ENCODE peak calls at places on chromosomes 6 and 20, in nine cellular contexts. O is CD8-positive, alpha-beta T cell; C is adrenal gland; M is left ventricle myocardium inferior; S is A549; W is cardiac fibroblast; N is uterus; F is transverse colon; T is fibroblast of the aortic adventitia. K is an unnamed sample.

GRCh38 chr20:38932457-38933120 is 6.4 kb downstream of the FAM83D start:
- DNase-seq in O (no peak), C (no peak), M (no peak), S (no peak), W (peak), N (no peak), F (no peak), T (peak), K (no peak)

GRCh38 chr20:44410583-44411019 is 55.1 kb downstream of the HNF4A start:
- DNase-seq in O (no peak), C (no peak), M (no peak), S (no peak), W (no peak), N (no peak), F (no peak), T (no peak), K (no peak)

GRCh38 chr6:20707166-20707485 is 172.9 kb downstream of the CDKAL1 start:
- DNase-seq in O (no peak), C (no peak), M (no peak), S (peak), W (no peak), N (no peak), F (no peak), T (no peak), K (no peak)

GRCh38 chr6:37724530-37725220 is 27.0 kb upstream of the MDGA1 start:
- DNase-seq in O (no peak), C (no peak), M (no peak), S (no peak), W (no peak), N (no peak), F (no peak), T (no peak), K (no peak)

GRCh38 chr20:34771680-34772081 is 53.8 kb downstream of the NCOA6 start:
- DNase-seq in O (no peak), C (no peak), M (no peak), S (no peak), W (no peak), N (no peak), F (no peak), T (no peak), K (no peak)

GRCh38 chr20:44134897-44135810 is 51.8 kb downstream of the JPH2 start:
- DNase-seq in O (no peak), C (no peak), M (no peak), S (no peak), W (no peak), N (no peak), F (no peak), T (no peak), K (no peak)

GRCh38 chr20:45872626-45873025 is 8.4 kb upstream of the ZSWIM1 start:
- DNase-seq in O (no peak), C (no peak), M (no peak), S (no peak), W (no peak), N (no peak), F (no peak), T (no peak), K (no peak)

GRCh38 chr6:143536461-143536865 is 24.9 kb upstream of the FUCA2 start:
- DNase-seq in O (no peak), C (no peak), M (peak), S (peak), W (peak), N (no peak), F (peak), T (peak), K (peak)

GRCh38 chr20:49696594-49696993 is 17.1 kb downstream of the B4GALT5 start:
- DNase-seq in O (no peak), C (no peak), M (no peak), S (no peak), W (no peak), N (no peak), F (no peak), T (no peak), K (no peak)

GRCh38 chr6:3377536-3378397 is 79.1 kb downstream of the SLC22A23 start:
- DNase-seq in O (no peak), C (no peak), M (no peak), S (no peak), W (peak), N (no peak), F (no peak), T (no peak), K (peak)

GRCh38 chr6:125300992-125301434 is 754 bp downstream of the HDDC2 start:
- DNase-seq in O (no peak), C (no peak), M (no peak), S (no peak), W (peak), N (no peak), F (no peak), T (peak), K (no peak)

GRCh38 chr6:76861403-76861802 is 601.9 kb downstream of the HTR1B start:
- DNase-seq in O (no peak), C (peak), M (no peak), S (peak), W (peak), N (no peak), F (no peak), T (no peak), K (no peak)

GRCh38 chr6:152034631-152035030 is 227.1 kb downstream of the ESR1 start:
- DNase-seq in O (no peak), C (no peak), M (no peak), S (no peak), W (no peak), N (no peak), F (no peak), T (no peak), K (no peak)

GRCh38 chr6:157236040-157236725 is 87.1 kb downstream of the TMEM242 start:
- DNase-seq in O (no peak), C (no peak), M (no peak), S (no peak), W (no peak), N (no peak), F (no peak), T (no peak), K (no peak)

GRCh38 chr6:31175961-31176360 is 5.5 kb upstream of the POU5F1 start:
- DNase-seq in O (no peak), C (no peak), M (no peak), S (no peak), W (peak), N (no peak), F (no peak), T (peak), K (no peak)

GRCh38 chr6:88538130-88538706 is 372.1 kb upstream of the CNR1 start:
- DNase-seq in O (no peak), C (no peak), M (no peak), S (no peak), W (peak), N (no peak), F (no peak), T (no peak), K (no peak)

GRCh38 chr20:10217517-10218410 is 866 bp upstream of the SNAP25 start:
- DNase-seq in O (no peak), C (peak), M (no peak), S (peak), W (peak), N (peak), F (peak), T (peak), K (no peak)

GRCh38 chr6:106287215-106287614 is 38.3 kb downstream of the ATG5 start:
- DNase-seq in O (no peak), C (no peak), M (no peak), S (no peak), W (no peak), N (no peak), F (no peak), T (no peak), K (no peak)

GRCh38 chr20:16542477-16542876 is 30.8 kb downstream of the KIF16B start:
- DNase-seq in O (no peak), C (no peak), M (no peak), S (no peak), W (no peak), N (no peak), F (no peak), T (no peak), K (no peak)

GRCh38 chr20:41218466-41218865 is 81.1 kb downstream of the PLCG1 start:
- DNase-seq in O (no peak), C (no peak), M (no peak), S (no peak), W (peak), N (no peak), F (no peak), T (peak), K (no peak)

DNA sequence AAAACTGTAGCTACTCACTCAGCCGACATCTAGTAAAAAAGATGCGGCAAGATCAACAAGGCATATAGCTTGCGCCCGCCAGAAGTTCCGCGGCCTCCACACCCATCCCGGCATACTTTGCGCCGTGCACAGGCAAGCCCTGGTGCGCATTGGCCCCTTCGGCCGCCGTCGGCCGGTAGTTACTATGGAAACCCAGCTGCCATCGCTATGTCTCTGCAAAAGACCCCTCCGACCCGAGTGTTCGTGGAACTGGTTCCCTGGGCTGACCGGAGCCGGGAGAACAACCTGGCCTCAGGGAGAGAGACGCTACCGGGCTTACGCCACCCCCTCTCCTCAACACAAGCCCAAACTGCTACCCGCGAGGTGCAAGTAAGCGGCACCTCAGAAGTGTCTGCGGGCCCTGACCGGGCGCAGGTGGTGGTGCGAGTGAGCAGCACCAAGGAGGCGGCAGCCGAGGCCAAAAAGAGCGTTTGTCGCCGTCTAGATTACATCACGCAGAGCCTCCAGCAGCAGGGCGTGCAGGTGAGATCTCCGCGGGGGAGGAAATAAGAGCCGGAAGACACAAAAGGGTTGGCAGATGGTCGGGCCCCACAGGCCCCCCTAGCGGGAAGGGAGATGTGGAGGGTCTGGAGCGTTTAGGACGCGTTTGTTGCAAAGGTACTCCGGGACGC is at the start of gene IRAK1BP1:
- DNase-seq in O (peak), C (peak), M (peak), S (peak), W (peak), N (peak), F (peak), T (peak), K (peak)
- TF ChIP-seq CTCF in O (no peak), C (no peak), M (no peak), S (no peak), W (no peak), N (no peak), F (no peak), T (no peak), K (no peak)

DNA sequence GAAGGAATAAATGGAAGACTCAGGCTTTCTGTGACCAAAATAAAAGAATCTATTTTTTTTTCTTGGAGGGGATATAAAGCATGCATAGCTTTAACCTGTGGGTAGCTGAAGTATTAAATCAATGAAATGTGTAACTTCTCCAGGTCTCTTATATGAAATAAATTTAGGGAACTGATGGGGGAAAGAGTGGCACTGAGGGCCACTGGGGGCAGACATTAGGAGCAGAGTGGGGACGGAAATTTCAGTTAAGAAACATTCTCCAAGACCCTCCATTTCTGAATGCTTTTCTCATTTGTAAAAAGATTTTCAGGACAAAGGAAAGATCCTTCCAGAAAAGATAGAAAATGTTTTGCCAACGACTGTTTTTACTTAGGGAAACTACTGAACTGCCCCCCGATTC is 131.0 kb downstream of the GPX5 start:
- DNase-seq in O (no peak), C (no peak), M (no peak), S (no peak), W (no peak), N (no peak), F (no peak), T (no peak), K (no peak)
- TF ChIP-seq CTCF in O (no peak), C (no peak), M (no peak), S (no peak), W (no peak), N (no peak), F (no peak), T (no peak), K (no peak)

GRCh38 chr20:20409326-20409725 is 41.4 kb downstream of the INSM1 start:
- DNase-seq in O (no peak), C (no peak), M (no peak), S (no peak), W (no peak), N (no peak), F (no peak), T (no peak), K (no peak)

GRCh38 chr20:20406306-20406705 is 38.4 kb downstream of the INSM1 start:
- DNase-seq in O (no peak), C (no peak), M (no peak), S (no peak), W (no peak), N (no peak), F (no peak), T (no peak), K (no peak)

GRCh38 chr20:20405619-20406018 is 37.7 kb downstream of the INSM1 start:
- DNase-seq in O (no peak), C (no peak), M (no peak), S (no peak), W (no peak), N (no peak), F (no peak), T (no peak), K (no peak)

GRCh38 chr20:20410678-20411077 is 42.8 kb downstream of the INSM1 start:
- DNase-seq in O (no peak), C (peak), M (peak), S (no peak), W (no peak), N (no peak), F (peak), T (peak), K (no peak)

DNA sequence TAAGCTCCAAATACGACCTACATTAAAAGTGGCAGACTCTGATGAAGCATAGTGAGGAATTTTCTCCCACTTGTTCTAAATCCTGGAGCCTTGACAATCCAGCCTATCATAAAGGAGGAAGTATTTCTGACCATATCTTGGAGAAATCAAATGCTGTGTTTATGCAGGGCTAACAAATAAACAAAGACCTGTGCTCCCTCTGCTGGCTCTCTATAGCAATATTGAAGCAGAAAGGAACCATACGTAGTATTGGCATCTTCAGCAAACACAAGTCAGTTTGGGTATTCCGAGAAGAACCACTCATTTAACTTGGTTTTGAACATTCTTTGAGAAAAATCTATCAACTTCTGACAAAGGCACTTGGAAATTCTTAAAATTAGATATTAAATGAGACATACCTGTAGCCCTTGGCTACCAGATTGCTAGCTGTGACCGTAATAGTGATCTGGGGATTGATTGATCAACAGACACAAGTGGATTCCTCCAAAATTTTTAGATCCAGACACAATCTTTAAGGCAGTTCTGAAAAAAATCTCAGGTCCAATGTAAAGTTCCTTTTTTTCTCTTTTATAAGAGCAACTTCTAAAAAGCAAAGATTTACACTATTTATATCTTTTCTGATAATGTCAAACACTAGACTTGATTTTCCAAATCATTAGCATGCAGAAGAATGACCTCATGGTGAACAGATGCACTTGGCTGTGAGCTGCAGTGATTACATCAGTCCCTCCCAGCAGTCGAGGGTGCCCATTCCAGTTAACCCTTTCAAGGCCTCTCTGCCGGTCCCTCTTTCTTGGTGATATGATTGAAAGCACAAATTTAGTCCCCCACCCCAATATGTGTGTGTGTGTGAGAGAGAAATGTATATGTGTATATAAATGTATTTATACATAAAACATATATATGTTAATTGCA is 40.2 kb downstream of the INSM1 start:
- DNase-seq in O (no peak), C (no peak), M (no peak), S (peak), W (peak), N (no peak), F (no peak), T (no peak), K (no peak)
- TF ChIP-seq CTCF in O (no peak), C (no peak), M (no peak), S (peak), W (peak), N (no peak), F (no peak), T (no peak), K (no peak)

GRCh38 chr6:46443623-46444022 is 47.6 kb downstream of the RCAN2 start:
- DNase-seq in O (no peak), C (no peak), M (no peak), S (no peak), W (no peak), N (no peak), F (no peak), T (no peak), K (no peak)
- TF ChIP-seq CTCF in O (no peak), C (no peak), M (no peak), S (no peak), W (no peak), N (no peak), F (no peak), T (no peak), K (no peak)